ENCODE peak calls at places on chromosomes 12 and 14, in six cellular contexts. One of them, this sample, is unnamed.

GRCh38 chr12:99455350-99456037 is 192.1 kb upstream of the GARIN6 start:
- DNase-seq in left cardiac atrium: no peak
- DNase-seq in KG1: no peak
- DNase-seq in DND-41: no peak
- DNase-seq in NCI-H1092 treated with DMSO at 0.1 percent for 48 hours: no peak
- DNase-seq in naive thymus-derived CD8-positive, alpha-beta T cell: no peak
- DNase-seq in this sample: no peak

GRCh38 chr12:132323171-132324010 is 6.0 kb downstream of the GALNT9 start:
- DNase-seq in left cardiac atrium: no peak
- DNase-seq in KG1: no peak
- DNase-seq in DND-41: no peak
- DNase-seq in NCI-H1092 treated with DMSO at 0.1 percent for 48 hours: no peak
- DNase-seq in naive thymus-derived CD8-positive, alpha-beta T cell: peak; percentile 37
- DNase-seq in this sample: no peak

GRCh38 chr12:6394398-6394797 is 10.4 kb downstream of the LTBR start:
- DNase-seq in left cardiac atrium: no peak
- DNase-seq in KG1: no peak
- DNase-seq in DND-41: no peak
- DNase-seq in NCI-H1092 treated with DMSO at 0.1 percent for 48 hours: no peak
- DNase-seq in naive thymus-derived CD8-positive, alpha-beta T cell: no peak
- DNase-seq in this sample: no peak

GRCh38 chr14:78022059-78022458 is 148.1 kb upstream of the NRXN3 start:
- DNase-seq in left cardiac atrium: peak; percentile 46
- DNase-seq in KG1: peak; percentile 68
- DNase-seq in DND-41: peak; percentile 72
- DNase-seq in NCI-H1092 treated with DMSO at 0.1 percent for 48 hours: peak; percentile 81
- DNase-seq in naive thymus-derived CD8-positive, alpha-beta T cell: peak; percentile 10
- DNase-seq in this sample: peak; percentile 3

GRCh38 chr12:34389378-34390170 is 367.3 kb downstream of the ALG10 start:
- DNase-seq in left cardiac atrium: no peak
- DNase-seq in KG1: no peak
- DNase-seq in DND-41: no peak
- DNase-seq in NCI-H1092 treated with DMSO at 0.1 percent for 48 hours: no peak
- DNase-seq in naive thymus-derived CD8-positive, alpha-beta T cell: no peak
- DNase-seq in this sample: no peak

GRCh38 chr14:51666831-51667230 is 15.1 kb downstream of the FRMD6 start:
- DNase-seq in left cardiac atrium: no peak
- DNase-seq in KG1: no peak
- DNase-seq in DND-41: no peak
- DNase-seq in NCI-H1092 treated with DMSO at 0.1 percent for 48 hours: no peak
- DNase-seq in naive thymus-derived CD8-positive, alpha-beta T cell: no peak
- DNase-seq in this sample: no peak

GRCh38 chr12:106073179-106073578 is 65.6 kb downstream of the NUAK1 start:
- DNase-seq in left cardiac atrium: no peak
- DNase-seq in KG1: no peak
- DNase-seq in DND-41: no peak
- DNase-seq in NCI-H1092 treated with DMSO at 0.1 percent for 48 hours: no peak
- DNase-seq in naive thymus-derived CD8-positive, alpha-beta T cell: no peak
- DNase-seq in this sample: no peak

GRCh38 chr14:95426116-95426475 is 90.4 kb downstream of the SYNE3 start:
- DNase-seq in left cardiac atrium: no peak
- DNase-seq in KG1: no peak
- DNase-seq in DND-41: no peak
- DNase-seq in NCI-H1092 treated with DMSO at 0.1 percent for 48 hours: no peak
- DNase-seq in naive thymus-derived CD8-positive, alpha-beta T cell: no peak
- DNase-seq in this sample: no peak

GRCh38 chr14:95352481-95352880 is 32.8 kb upstream of the CLMN start:
- DNase-seq in left cardiac atrium: no peak
- DNase-seq in KG1: no peak
- DNase-seq in DND-41: no peak
- DNase-seq in NCI-H1092 treated with DMSO at 0.1 percent for 48 hours: no peak
- DNase-seq in naive thymus-derived CD8-positive, alpha-beta T cell: no peak
- DNase-seq in this sample: no peak

GRCh38 chr14:90382491-90383125 is 14.2 kb upstream of the CALM1 start:
- DNase-seq in left cardiac atrium: peak; percentile 73
- DNase-seq in KG1: peak; percentile 82
- DNase-seq in DND-41: peak; percentile 67
- DNase-seq in NCI-H1092 treated with DMSO at 0.1 percent for 48 hours: peak; percentile 86
- DNase-seq in naive thymus-derived CD8-positive, alpha-beta T cell: peak; percentile 83
- DNase-seq in this sample: no peak

This sample was measured in GF-D8.